ENCODE peak calls at places on chromosome 3, in four cellular contexts. One of them, this sample, is unnamed.

GRCh38 chr3:119782435-119782834 is 534 bp downstream of the NR1I2 start:
- DNase-seq in brain microvascular endothelial cell: no peak
- DNase-seq in transverse colon: no peak
- DNase-seq in BE2C: no peak
- DNase-seq in this sample: no peak

GRCh38 chr3:174863488-174863887 is 4.4 kb downstream of the NAALADL2 start:
- DNase-seq in brain microvascular endothelial cell: no peak
- DNase-seq in transverse colon: no peak
- DNase-seq in BE2C: no peak
- DNase-seq in this sample: no peak

GRCh38 chr3:188046561-188047213 is 107.3 kb upstream of the LPP start:
- DNase-seq in brain microvascular endothelial cell: no peak
- DNase-seq in transverse colon: no peak
- DNase-seq in BE2C: no peak
- DNase-seq in this sample: no peak

GRCh38 chr3:184635126-184635525 is 73.5 kb downstream of the EPHB3 start:
- DNase-seq in brain microvascular endothelial cell: no peak
- DNase-seq in transverse colon: no peak
- DNase-seq in BE2C: peak
- DNase-seq in this sample: no peak

GRCh38 chr3:148992027-148992634 is 791 bp downstream of the GYG1 start:
- DNase-seq in brain microvascular endothelial cell: peak
- DNase-seq in transverse colon: peak
- DNase-seq in BE2C: peak
- DNase-seq in this sample: no peak

GRCh38 chr3:10547413-10547812 is 42.0 kb upstream of the ATP2B2 start:
- DNase-seq in brain microvascular endothelial cell: no peak
- DNase-seq in transverse colon: no peak
- DNase-seq in BE2C: no peak
- DNase-seq in this sample: no peak

GRCh38 chr3:154421067-154421466 is 8.9 kb downstream of the GPR149 start:
- DNase-seq in brain microvascular endothelial cell: peak
- DNase-seq in transverse colon: no peak
- DNase-seq in BE2C: no peak
- DNase-seq in this sample: no peak

GRCh38 chr3:47961815-47962606 is 54.2 kb downstream of the MAP4 start:
- DNase-seq in brain microvascular endothelial cell: no peak
- DNase-seq in transverse colon: no peak
- DNase-seq in BE2C: peak
- DNase-seq in this sample: no peak

GRCh38 chr3:112759681-112760080 is 87.0 kb downstream of the CD200R1L start:
- DNase-seq in brain microvascular endothelial cell: no peak
- DNase-seq in transverse colon: no peak
- DNase-seq in BE2C: no peak
- DNase-seq in this sample: no peak

GRCh38 chr3:117047951-117048705 is 338.5 kb downstream of the TUSC7 start:
- DNase-seq in brain microvascular endothelial cell: no peak
- DNase-seq in transverse colon: no peak
- DNase-seq in BE2C: no peak
- DNase-seq in this sample: no peak

GRCh38 chr3:18704326-18704725 is 279.2 kb upstream of the SATB1 start:
- DNase-seq in brain microvascular endothelial cell: no peak
- DNase-seq in transverse colon: no peak
- DNase-seq in BE2C: no peak
- DNase-seq in this sample: no peak

GRCh38 chr3:12143949-12144504 is 14.7 kb downstream of the TIMP4 start:
- DNase-seq in brain microvascular endothelial cell: peak
- DNase-seq in transverse colon: peak
- DNase-seq in BE2C: no peak
- DNase-seq in this sample: peak

GRCh38 chr3:133269393-133269792 is 130.5 kb upstream of the BFSP2 start:
- DNase-seq in brain microvascular endothelial cell: no peak
- DNase-seq in transverse colon: no peak
- DNase-seq in BE2C: peak
- DNase-seq in this sample: no peak

GRCh38 chr3:73504852-73505251 is 119.9 kb downstream of the PDZRN3 start:
- DNase-seq in brain microvascular endothelial cell: no peak
- DNase-seq in transverse colon: no peak
- DNase-seq in BE2C: no peak
- DNase-seq in this sample: no peak

GRCh38 chr3:38738630-38739395 is 77.2 kb downstream of the SCN10A start:
- DNase-seq in brain microvascular endothelial cell: peak
- DNase-seq in transverse colon: peak
- DNase-seq in BE2C: peak
- DNase-seq in this sample: no peak

GRCh38 chr3:39128951-39129350 is 21.5 kb downstream of the TTC21A start:
- DNase-seq in brain microvascular endothelial cell: no peak
- DNase-seq in transverse colon: no peak
- DNase-seq in BE2C: no peak
- DNase-seq in this sample: no peak

GRCh38 chr3:196440041-196440537 is 7.9 kb upstream of the UBXN7 start:
- DNase-seq in brain microvascular endothelial cell: peak
- DNase-seq in transverse colon: no peak
- DNase-seq in BE2C: peak
- DNase-seq in this sample: peak

GRCh38 chr3:62585861-62586260 is 212.5 kb upstream of the FEZF2 start:
- DNase-seq in brain microvascular endothelial cell: no peak
- DNase-seq in transverse colon: no peak
- DNase-seq in BE2C: no peak
- DNase-seq in this sample: no peak

DNA sequence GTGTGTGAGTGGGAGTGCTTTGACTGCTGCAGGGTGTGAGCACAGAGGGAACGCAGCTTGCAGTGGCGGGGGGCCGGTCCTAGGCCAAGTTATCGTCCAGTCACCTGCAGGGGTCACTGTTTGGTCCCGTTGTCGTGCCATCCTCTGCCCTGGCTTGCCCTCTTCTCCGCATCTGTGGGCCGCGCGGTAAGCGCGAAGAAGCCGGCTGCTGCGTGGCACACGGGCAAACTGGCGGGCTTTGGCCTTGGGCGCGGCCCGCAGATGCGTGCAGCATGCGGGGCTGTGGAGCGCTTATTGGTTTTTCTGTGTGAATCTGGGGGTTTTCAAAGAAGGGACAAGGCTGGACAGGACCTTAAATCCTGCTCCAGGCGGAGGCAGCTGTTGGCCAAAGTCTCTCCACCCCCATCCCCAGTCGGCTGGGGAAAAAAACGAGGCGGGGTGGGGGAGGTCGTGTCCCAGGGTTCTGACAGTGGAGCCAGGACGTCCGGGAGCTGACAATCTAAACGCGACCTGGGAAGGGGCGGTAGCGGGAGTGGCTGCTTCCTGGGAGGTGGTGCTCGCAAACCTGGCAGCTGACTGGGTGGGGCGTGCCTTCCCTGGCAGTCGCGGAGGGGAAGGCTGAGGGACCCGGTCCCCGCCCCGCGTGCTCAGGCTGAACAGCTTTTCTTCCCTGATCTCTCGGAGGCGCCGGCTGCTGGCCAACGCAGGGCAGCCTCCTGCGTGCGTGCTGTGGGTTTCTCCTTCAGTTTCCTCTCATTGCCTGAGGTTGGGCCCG is 39.7 kb upstream of the VEPH1 start:
- DNase-seq in brain microvascular endothelial cell: peak
- DNase-seq in transverse colon: peak
- DNase-seq in BE2C: peak
- DNase-seq in this sample: no peak
- H3K4me3 ChIP-seq in brain microvascular endothelial cell: peak
- H3K4me3 ChIP-seq in transverse colon: peak
- H3K4me3 ChIP-seq in BE2C: peak
- H3K4me3 ChIP-seq in this sample: peak

GRCh38 chr3:4780545-4780957 is 198.7 kb upstream of the BHLHE40 start:
- DNase-seq in brain microvascular endothelial cell: no peak
- DNase-seq in transverse colon: no peak
- DNase-seq in BE2C: no peak
- DNase-seq in this sample: no peak

GRCh38 chr3:4776399-4776979 is 202.7 kb upstream of the BHLHE40 start:
- DNase-seq in brain microvascular endothelial cell: no peak
- DNase-seq in transverse colon: no peak
- DNase-seq in BE2C: no peak
- DNase-seq in this sample: no peak

GRCh38 chr3:4776980-4777581 is 202.2 kb upstream of the BHLHE40 start:
- DNase-seq in brain microvascular endothelial cell: no peak
- DNase-seq in transverse colon: peak
- DNase-seq in BE2C: no peak
- DNase-seq in this sample: no peak

GRCh38 chr3:4778119-4778518 is 201.1 kb upstream of the BHLHE40 start:
- DNase-seq in brain microvascular endothelial cell: no peak
- DNase-seq in transverse colon: no peak
- DNase-seq in BE2C: no peak
- DNase-seq in this sample: no peak

DNA sequence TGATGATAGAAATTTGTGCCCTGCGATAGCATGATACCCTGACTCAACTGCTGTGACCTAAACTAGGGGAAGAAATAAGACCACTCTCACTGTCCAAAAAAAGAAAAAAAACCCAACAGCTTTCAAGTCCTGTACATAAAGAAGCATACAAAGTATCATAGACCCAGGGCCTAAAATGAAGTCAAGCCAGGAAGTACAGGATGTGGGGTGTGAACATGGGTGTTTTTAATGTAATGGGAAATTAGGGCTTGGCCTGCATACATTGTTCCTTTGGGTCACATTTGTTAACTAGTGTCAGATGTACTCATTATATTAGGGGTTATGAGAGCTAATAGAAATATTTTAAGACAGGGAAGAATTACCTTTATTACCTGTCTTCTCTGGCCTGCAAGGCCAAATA is 200.5 kb upstream of the BHLHE40 start:
- DNase-seq in brain microvascular endothelial cell: no peak
- DNase-seq in transverse colon: no peak
- DNase-seq in BE2C: no peak
- DNase-seq in this sample: no peak
- H3K4me3 ChIP-seq in brain microvascular endothelial cell: no peak
- H3K4me3 ChIP-seq in transverse colon: no peak
- H3K4me3 ChIP-seq in BE2C: no peak
- H3K4me3 ChIP-seq in this sample: no peak

GRCh38 chr3:49027634-49028033 is 1.6 kb downstream of the IMPDH2 start:
- DNase-seq in brain microvascular endothelial cell: no peak
- DNase-seq in transverse colon: no peak
- DNase-seq in BE2C: no peak
- DNase-seq in this sample: no peak
- H3K4me3 ChIP-seq in brain microvascular endothelial cell: no peak
- H3K4me3 ChIP-seq in transverse colon: no peak
- H3K4me3 ChIP-seq in BE2C: no peak
- H3K4me3 ChIP-seq in this sample: peak

DNA sequence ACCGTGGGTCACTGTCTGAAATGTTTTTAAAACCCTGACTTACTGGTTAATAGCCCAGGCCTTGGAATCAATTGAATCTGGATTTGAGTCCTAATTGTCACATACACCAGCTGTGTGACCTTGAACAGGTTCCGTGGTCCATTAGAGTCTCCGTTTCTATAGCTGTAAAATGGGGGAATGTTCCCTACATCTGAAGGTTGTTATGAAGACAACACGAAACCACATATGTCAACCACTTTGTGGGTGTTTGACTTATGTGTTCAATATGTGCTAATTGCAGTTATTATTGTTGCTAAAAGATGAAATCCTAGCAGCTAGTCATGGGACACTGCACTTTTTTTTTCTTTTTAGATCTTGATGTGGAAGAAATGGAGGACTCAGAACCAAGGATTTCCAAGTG is 35.3 kb downstream of the ZBTB38 start:
- DNase-seq in brain microvascular endothelial cell: no peak
- DNase-seq in transverse colon: no peak
- DNase-seq in BE2C: no peak
- DNase-seq in this sample: no peak
- H3K4me3 ChIP-seq in brain microvascular endothelial cell: no peak
- H3K4me3 ChIP-seq in transverse colon: peak
- H3K4me3 ChIP-seq in BE2C: no peak
- H3K4me3 ChIP-seq in this sample: peak

DNA sequence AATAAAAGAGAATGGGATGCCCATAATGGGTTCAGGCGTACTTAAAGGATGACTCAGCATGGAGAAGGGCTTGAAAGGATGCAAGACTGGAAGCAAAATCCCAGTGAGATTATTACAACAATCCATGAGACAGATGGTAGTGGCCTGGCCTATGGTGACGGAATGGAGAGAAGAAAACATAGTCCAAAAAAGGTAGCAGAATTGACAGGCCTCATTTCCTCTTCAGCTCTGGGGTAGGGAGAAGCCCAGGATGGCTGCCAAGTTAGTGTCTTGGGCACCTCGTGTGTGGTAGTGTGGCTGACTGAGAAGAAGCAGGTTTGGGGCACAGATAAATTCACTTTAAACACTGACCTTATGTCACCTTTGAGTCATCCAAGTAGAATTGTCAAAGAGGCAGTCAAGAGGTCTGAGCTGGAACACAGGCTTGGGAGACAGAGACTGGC is 18.1 kb downstream of the MB21D2 start:
- DNase-seq in brain microvascular endothelial cell: peak
- DNase-seq in transverse colon: no peak
- DNase-seq in BE2C: no peak
- DNase-seq in this sample: peak
- H3K4me3 ChIP-seq in brain microvascular endothelial cell: no peak
- H3K4me3 ChIP-seq in transverse colon: no peak
- H3K4me3 ChIP-seq in BE2C: no peak
- H3K4me3 ChIP-seq in this sample: no peak

GRCh38 chr3:4687167-4687566 is 194.0 kb downstream of the ITPR1 start:
- DNase-seq in brain microvascular endothelial cell: no peak
- DNase-seq in transverse colon: no peak
- DNase-seq in BE2C: no peak
- DNase-seq in this sample: no peak

GRCh38 chr3:4685673-4686345 is 192.7 kb downstream of the ITPR1 start:
- DNase-seq in brain microvascular endothelial cell: no peak
- DNase-seq in transverse colon: no peak
- DNase-seq in BE2C: no peak
- DNase-seq in this sample: no peak

GRCh38 chr3:4684117-4684516 is 191.0 kb downstream of the ITPR1 start:
- DNase-seq in brain microvascular endothelial cell: no peak
- DNase-seq in transverse colon: no peak
- DNase-seq in BE2C: no peak
- DNase-seq in this sample: no peak

GRCh38 chr3:4686619-4687018 is 193.5 kb downstream of the ITPR1 start:
- DNase-seq in brain microvascular endothelial cell: no peak
- DNase-seq in transverse colon: no peak
- DNase-seq in BE2C: no peak
- DNase-seq in this sample: no peak

DNA sequence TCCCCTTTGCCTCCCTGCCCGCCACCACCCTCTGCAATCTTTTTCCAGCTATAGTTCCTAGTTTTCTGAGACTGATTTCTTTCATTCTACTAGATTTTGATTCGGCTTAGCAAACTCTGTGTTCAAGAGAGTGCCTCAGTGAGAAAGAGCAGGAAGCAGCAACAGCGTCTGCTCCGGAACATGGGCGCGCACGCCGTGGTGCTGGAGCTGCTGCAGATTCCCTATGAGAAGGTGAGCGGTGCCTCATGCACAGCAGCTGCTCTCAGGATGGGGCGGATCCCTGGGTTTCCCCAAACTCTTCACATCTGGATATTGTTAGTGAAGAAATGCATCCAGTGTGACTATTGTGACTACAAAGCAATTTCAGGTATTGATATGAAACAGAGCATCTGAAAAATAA is 191.8 kb downstream of the ITPR1 start:
- DNase-seq in brain microvascular endothelial cell: no peak
- DNase-seq in transverse colon: no peak
- DNase-seq in BE2C: no peak
- DNase-seq in this sample: no peak
- H3K4me3 ChIP-seq in brain microvascular endothelial cell: no peak
- H3K4me3 ChIP-seq in transverse colon: no peak
- H3K4me3 ChIP-seq in BE2C: no peak
- H3K4me3 ChIP-seq in this sample: no peak

This sample was measured in AG04449.